ENCODE peak calls at places on chromosome 16, in nine cellular contexts. One of them, this sample, is unnamed.

GRCh38 chr16:31083081-31083480 is 5.7 kb downstream of the PRSS53 start:
- DNase-seq in stimulated activated CD8-positive, alpha-beta memory T cell treated with anti-CD3 and anti-CD28 coated beads, Interleukin-4, amount 100 ng/mL, for 4 hours: no peak
- DNase-seq in activated CD8-positive, alpha-beta memory T cell treated with anti-CD3 and anti-CD28 coated beads for 1 hour: no peak
- DNase-seq in naive B cell: no peak
- DNase-seq in testis: peak; percentile 80
- DNase-seq in sigmoid colon: peak; percentile 62
- DNase-seq in anterior cingulate cortex: no peak
- DNase-seq in fibroblast of pulmonary artery: no peak
- DNase-seq in AG10803: no peak
- DNase-seq in this sample: no peak

GRCh38 chr16:84278968-84279367 is 15.7 kb upstream of the WFDC1 start:
- DNase-seq in stimulated activated CD8-positive, alpha-beta memory T cell treated with anti-CD3 and anti-CD28 coated beads, Interleukin-4, amount 100 ng/mL, for 4 hours: no peak
- DNase-seq in activated CD8-positive, alpha-beta memory T cell treated with anti-CD3 and anti-CD28 coated beads for 1 hour: no peak
- DNase-seq in naive B cell: no peak
- DNase-seq in testis: no peak
- DNase-seq in sigmoid colon: no peak
- DNase-seq in anterior cingulate cortex: peak; percentile 42
- DNase-seq in fibroblast of pulmonary artery: no peak
- DNase-seq in AG10803: no peak
- DNase-seq in this sample: peak; percentile 27

GRCh38 chr16:31273187-31273586 is 13.4 kb downstream of the ITGAM start:
- DNase-seq in stimulated activated CD8-positive, alpha-beta memory T cell treated with anti-CD3 and anti-CD28 coated beads, Interleukin-4, amount 100 ng/mL, for 4 hours: no peak
- DNase-seq in activated CD8-positive, alpha-beta memory T cell treated with anti-CD3 and anti-CD28 coated beads for 1 hour: no peak
- DNase-seq in naive B cell: no peak
- DNase-seq in testis: no peak
- DNase-seq in sigmoid colon: no peak
- DNase-seq in anterior cingulate cortex: no peak
- DNase-seq in fibroblast of pulmonary artery: no peak
- DNase-seq in AG10803: no peak
- DNase-seq in this sample: no peak

GRCh38 chr16:83247767-83248372 is 559.9 kb upstream of the HSBP1 start:
- DNase-seq in stimulated activated CD8-positive, alpha-beta memory T cell treated with anti-CD3 and anti-CD28 coated beads, Interleukin-4, amount 100 ng/mL, for 4 hours: no peak
- DNase-seq in activated CD8-positive, alpha-beta memory T cell treated with anti-CD3 and anti-CD28 coated beads for 1 hour: no peak
- DNase-seq in naive B cell: no peak
- DNase-seq in testis: no peak
- DNase-seq in sigmoid colon: no peak
- DNase-seq in anterior cingulate cortex: no peak
- DNase-seq in fibroblast of pulmonary artery: no peak
- DNase-seq in AG10803: no peak
- DNase-seq in this sample: no peak

GRCh38 chr16:78665373-78665772 is 565.9 kb downstream of the WWOX start:
- DNase-seq in stimulated activated CD8-positive, alpha-beta memory T cell treated with anti-CD3 and anti-CD28 coated beads, Interleukin-4, amount 100 ng/mL, for 4 hours: no peak
- DNase-seq in activated CD8-positive, alpha-beta memory T cell treated with anti-CD3 and anti-CD28 coated beads for 1 hour: no peak
- DNase-seq in naive B cell: no peak
- DNase-seq in testis: no peak
- DNase-seq in sigmoid colon: no peak
- DNase-seq in anterior cingulate cortex: no peak
- DNase-seq in fibroblast of pulmonary artery: no peak
- DNase-seq in AG10803: peak; percentile 27
- DNase-seq in this sample: no peak

GRCh38 chr16:4323071-4323844 is 7.4 kb downstream of the GLIS2 start:
- DNase-seq in stimulated activated CD8-positive, alpha-beta memory T cell treated with anti-CD3 and anti-CD28 coated beads, Interleukin-4, amount 100 ng/mL, for 4 hours: no peak
- DNase-seq in activated CD8-positive, alpha-beta memory T cell treated with anti-CD3 and anti-CD28 coated beads for 1 hour: no peak
- DNase-seq in naive B cell: no peak
- DNase-seq in testis: no peak
- DNase-seq in sigmoid colon: peak; percentile 63
- DNase-seq in anterior cingulate cortex: no peak
- DNase-seq in fibroblast of pulmonary artery: no peak
- DNase-seq in AG10803: no peak
- DNase-seq in this sample: peak; percentile 77

GRCh38 chr16:83037884-83038283 is 411.1 kb downstream of the CDH13 start:
- DNase-seq in stimulated activated CD8-positive, alpha-beta memory T cell treated with anti-CD3 and anti-CD28 coated beads, Interleukin-4, amount 100 ng/mL, for 4 hours: no peak
- DNase-seq in activated CD8-positive, alpha-beta memory T cell treated with anti-CD3 and anti-CD28 coated beads for 1 hour: no peak
- DNase-seq in naive B cell: no peak
- DNase-seq in testis: no peak
- DNase-seq in sigmoid colon: no peak
- DNase-seq in anterior cingulate cortex: no peak
- DNase-seq in fibroblast of pulmonary artery: no peak
- DNase-seq in AG10803: no peak
- DNase-seq in this sample: no peak

GRCh38 chr16:78194948-78195347 is 95.5 kb downstream of the WWOX start:
- DNase-seq in stimulated activated CD8-positive, alpha-beta memory T cell treated with anti-CD3 and anti-CD28 coated beads, Interleukin-4, amount 100 ng/mL, for 4 hours: no peak
- DNase-seq in activated CD8-positive, alpha-beta memory T cell treated with anti-CD3 and anti-CD28 coated beads for 1 hour: no peak
- DNase-seq in naive B cell: no peak
- DNase-seq in testis: no peak
- DNase-seq in sigmoid colon: no peak
- DNase-seq in anterior cingulate cortex: no peak
- DNase-seq in fibroblast of pulmonary artery: no peak
- DNase-seq in AG10803: no peak
- DNase-seq in this sample: no peak

GRCh38 chr16:9503251-9503986 is 412.0 kb downstream of the HAPSTR1 start:
- DNase-seq in stimulated activated CD8-positive, alpha-beta memory T cell treated with anti-CD3 and anti-CD28 coated beads, Interleukin-4, amount 100 ng/mL, for 4 hours: no peak
- DNase-seq in activated CD8-positive, alpha-beta memory T cell treated with anti-CD3 and anti-CD28 coated beads for 1 hour: no peak
- DNase-seq in naive B cell: no peak
- DNase-seq in testis: no peak
- DNase-seq in sigmoid colon: no peak
- DNase-seq in anterior cingulate cortex: no peak
- DNase-seq in fibroblast of pulmonary artery: no peak
- DNase-seq in AG10803: no peak
- DNase-seq in this sample: no peak

GRCh38 chr16:6195966-6196365 is 1098.4 kb upstream of the EEF2KMT start:
- DNase-seq in stimulated activated CD8-positive, alpha-beta memory T cell treated with anti-CD3 and anti-CD28 coated beads, Interleukin-4, amount 100 ng/mL, for 4 hours: no peak
- DNase-seq in activated CD8-positive, alpha-beta memory T cell treated with anti-CD3 and anti-CD28 coated beads for 1 hour: no peak
- DNase-seq in naive B cell: no peak
- DNase-seq in testis: no peak
- DNase-seq in sigmoid colon: no peak
- DNase-seq in anterior cingulate cortex: no peak
- DNase-seq in fibroblast of pulmonary artery: no peak
- DNase-seq in AG10803: no peak
- DNase-seq in this sample: no peak

GRCh38 chr16:77680496-77680895 is 41.8 kb upstream of the NUDT7 start:
- DNase-seq in stimulated activated CD8-positive, alpha-beta memory T cell treated with anti-CD3 and anti-CD28 coated beads, Interleukin-4, amount 100 ng/mL, for 4 hours: no peak
- DNase-seq in activated CD8-positive, alpha-beta memory T cell treated with anti-CD3 and anti-CD28 coated beads for 1 hour: no peak
- DNase-seq in naive B cell: no peak
- DNase-seq in testis: no peak
- DNase-seq in sigmoid colon: no peak
- DNase-seq in anterior cingulate cortex: no peak
- DNase-seq in fibroblast of pulmonary artery: no peak
- DNase-seq in AG10803: no peak
- DNase-seq in this sample: no peak

GRCh38 chr16:18069683-18070082 is 266.9 kb downstream of the NPIPA8 start:
- DNase-seq in stimulated activated CD8-positive, alpha-beta memory T cell treated with anti-CD3 and anti-CD28 coated beads, Interleukin-4, amount 100 ng/mL, for 4 hours: no peak
- DNase-seq in activated CD8-positive, alpha-beta memory T cell treated with anti-CD3 and anti-CD28 coated beads for 1 hour: no peak
- DNase-seq in naive B cell: no peak
- DNase-seq in testis: no peak
- DNase-seq in sigmoid colon: no peak
- DNase-seq in anterior cingulate cortex: no peak
- DNase-seq in fibroblast of pulmonary artery: no peak
- DNase-seq in AG10803: no peak
- DNase-seq in this sample: no peak

GRCh38 chr16:50744911-50745310 is 3.0 kb downstream of the CYLD start:
- DNase-seq in stimulated activated CD8-positive, alpha-beta memory T cell treated with anti-CD3 and anti-CD28 coated beads, Interleukin-4, amount 100 ng/mL, for 4 hours: no peak
- DNase-seq in activated CD8-positive, alpha-beta memory T cell treated with anti-CD3 and anti-CD28 coated beads for 1 hour: no peak
- DNase-seq in naive B cell: no peak
- DNase-seq in testis: no peak
- DNase-seq in sigmoid colon: no peak
- DNase-seq in anterior cingulate cortex: no peak
- DNase-seq in fibroblast of pulmonary artery: no peak
- DNase-seq in AG10803: no peak
- DNase-seq in this sample: no peak

GRCh38 chr16:3193221-3194212 is 5.5 kb downstream of the OR1F1 start:
- DNase-seq in stimulated activated CD8-positive, alpha-beta memory T cell treated with anti-CD3 and anti-CD28 coated beads, Interleukin-4, amount 100 ng/mL, for 4 hours: no peak
- DNase-seq in activated CD8-positive, alpha-beta memory T cell treated with anti-CD3 and anti-CD28 coated beads for 1 hour: no peak
- DNase-seq in naive B cell: no peak
- DNase-seq in testis: no peak
- DNase-seq in sigmoid colon: no peak
- DNase-seq in anterior cingulate cortex: no peak
- DNase-seq in fibroblast of pulmonary artery: no peak
- DNase-seq in AG10803: no peak
- DNase-seq in this sample: no peak

GRCh38 chr16:23847938-23848337 is 12.2 kb downstream of the PRKCB start:
- DNase-seq in stimulated activated CD8-positive, alpha-beta memory T cell treated with anti-CD3 and anti-CD28 coated beads, Interleukin-4, amount 100 ng/mL, for 4 hours: no peak
- DNase-seq in activated CD8-positive, alpha-beta memory T cell treated with anti-CD3 and anti-CD28 coated beads for 1 hour: no peak
- DNase-seq in naive B cell: peak; percentile 31
- DNase-seq in testis: no peak
- DNase-seq in sigmoid colon: no peak
- DNase-seq in anterior cingulate cortex: no peak
- DNase-seq in fibroblast of pulmonary artery: no peak
- DNase-seq in AG10803: no peak
- DNase-seq in this sample: no peak

GRCh38 chr16:1527836-1528811 is 5.3 kb upstream of the TMEM204 start:
- DNase-seq in stimulated activated CD8-positive, alpha-beta memory T cell treated with anti-CD3 and anti-CD28 coated beads, Interleukin-4, amount 100 ng/mL, for 4 hours: no peak
- DNase-seq in activated CD8-positive, alpha-beta memory T cell treated with anti-CD3 and anti-CD28 coated beads for 1 hour: no peak
- DNase-seq in naive B cell: no peak
- DNase-seq in testis: peak; percentile 68
- DNase-seq in sigmoid colon: no peak
- DNase-seq in anterior cingulate cortex: no peak
- DNase-seq in fibroblast of pulmonary artery: peak; percentile 44
- DNase-seq in AG10803: peak; percentile 31
- DNase-seq in this sample: no peak

GRCh38 chr16:17125671-17126070 is 345.1 kb downstream of the XYLT1 start:
- DNase-seq in stimulated activated CD8-positive, alpha-beta memory T cell treated with anti-CD3 and anti-CD28 coated beads, Interleukin-4, amount 100 ng/mL, for 4 hours: no peak
- DNase-seq in activated CD8-positive, alpha-beta memory T cell treated with anti-CD3 and anti-CD28 coated beads for 1 hour: no peak
- DNase-seq in naive B cell: no peak
- DNase-seq in testis: no peak
- DNase-seq in sigmoid colon: no peak
- DNase-seq in anterior cingulate cortex: no peak
- DNase-seq in fibroblast of pulmonary artery: no peak
- DNase-seq in AG10803: peak; percentile 31
- DNase-seq in this sample: no peak

GRCh38 chr16:58196898-58197313 is 1.0 kb downstream of the CSNK2A2 start:
- DNase-seq in stimulated activated CD8-positive, alpha-beta memory T cell treated with anti-CD3 and anti-CD28 coated beads, Interleukin-4, amount 100 ng/mL, for 4 hours: no peak
- DNase-seq in activated CD8-positive, alpha-beta memory T cell treated with anti-CD3 and anti-CD28 coated beads for 1 hour: no peak
- DNase-seq in naive B cell: no peak
- DNase-seq in testis: no peak
- DNase-seq in sigmoid colon: no peak
- DNase-seq in anterior cingulate cortex: no peak
- DNase-seq in fibroblast of pulmonary artery: peak; percentile 35
- DNase-seq in AG10803: peak; percentile 29
- DNase-seq in this sample: peak; percentile 29

GRCh38 chr16:88531931-88532433 is 38.2 kb upstream of the ZC3H18 start:
- DNase-seq in stimulated activated CD8-positive, alpha-beta memory T cell treated with anti-CD3 and anti-CD28 coated beads, Interleukin-4, amount 100 ng/mL, for 4 hours: no peak
- DNase-seq in activated CD8-positive, alpha-beta memory T cell treated with anti-CD3 and anti-CD28 coated beads for 1 hour: no peak
- DNase-seq in naive B cell: no peak
- DNase-seq in testis: no peak
- DNase-seq in sigmoid colon: no peak
- DNase-seq in anterior cingulate cortex: no peak
- DNase-seq in fibroblast of pulmonary artery: no peak
- DNase-seq in AG10803: no peak
- DNase-seq in this sample: no peak

GRCh38 chr16:9199312-9199711 is 107.9 kb downstream of the HAPSTR1 start:
- DNase-seq in stimulated activated CD8-positive, alpha-beta memory T cell treated with anti-CD3 and anti-CD28 coated beads, Interleukin-4, amount 100 ng/mL, for 4 hours: no peak
- DNase-seq in activated CD8-positive, alpha-beta memory T cell treated with anti-CD3 and anti-CD28 coated beads for 1 hour: no peak
- DNase-seq in naive B cell: no peak
- DNase-seq in testis: no peak
- DNase-seq in sigmoid colon: no peak
- DNase-seq in anterior cingulate cortex: no peak
- DNase-seq in fibroblast of pulmonary artery: no peak
- DNase-seq in AG10803: no peak
- DNase-seq in this sample: no peak

GRCh38 chr16:30095166-30096078 is 591 bp downstream of the YPEL3 start:
- DNase-seq in stimulated activated CD8-positive, alpha-beta memory T cell treated with anti-CD3 and anti-CD28 coated beads, Interleukin-4, amount 100 ng/mL, for 4 hours: no peak
- DNase-seq in activated CD8-positive, alpha-beta memory T cell treated with anti-CD3 and anti-CD28 coated beads for 1 hour: no peak
- DNase-seq in naive B cell: no peak
- DNase-seq in testis: no peak
- DNase-seq in sigmoid colon: no peak
- DNase-seq in anterior cingulate cortex: no peak
- DNase-seq in fibroblast of pulmonary artery: no peak
- DNase-seq in AG10803: no peak
- DNase-seq in this sample: peak; percentile 54

GRCh38 chr16:79165541-79165940 is 435.0 kb downstream of the MAF start:
- DNase-seq in stimulated activated CD8-positive, alpha-beta memory T cell treated with anti-CD3 and anti-CD28 coated beads, Interleukin-4, amount 100 ng/mL, for 4 hours: no peak
- DNase-seq in activated CD8-positive, alpha-beta memory T cell treated with anti-CD3 and anti-CD28 coated beads for 1 hour: no peak
- DNase-seq in naive B cell: no peak
- DNase-seq in testis: peak; percentile 23
- DNase-seq in sigmoid colon: no peak
- DNase-seq in anterior cingulate cortex: no peak
- DNase-seq in fibroblast of pulmonary artery: no peak
- DNase-seq in AG10803: no peak
- DNase-seq in this sample: no peak

GRCh38 chr16:75479421-75479990 is 15.0 kb upstream of the TMEM170A start:
- DNase-seq in stimulated activated CD8-positive, alpha-beta memory T cell treated with anti-CD3 and anti-CD28 coated beads, Interleukin-4, amount 100 ng/mL, for 4 hours: no peak
- DNase-seq in activated CD8-positive, alpha-beta memory T cell treated with anti-CD3 and anti-CD28 coated beads for 1 hour: no peak
- DNase-seq in naive B cell: no peak
- DNase-seq in testis: no peak
- DNase-seq in sigmoid colon: no peak
- DNase-seq in anterior cingulate cortex: no peak
- DNase-seq in fibroblast of pulmonary artery: no peak
- DNase-seq in AG10803: no peak
- DNase-seq in this sample: no peak

GRCh38 chr16:72549878-72550277 is 377.9 kb upstream of the PMFBP1 start:
- DNase-seq in stimulated activated CD8-positive, alpha-beta memory T cell treated with anti-CD3 and anti-CD28 coated beads, Interleukin-4, amount 100 ng/mL, for 4 hours: no peak
- DNase-seq in activated CD8-positive, alpha-beta memory T cell treated with anti-CD3 and anti-CD28 coated beads for 1 hour: no peak
- DNase-seq in naive B cell: no peak
- DNase-seq in testis: no peak
- DNase-seq in sigmoid colon: no peak
- DNase-seq in anterior cingulate cortex: no peak
- DNase-seq in fibroblast of pulmonary artery: no peak
- DNase-seq in AG10803: no peak
- DNase-seq in this sample: no peak

GRCh38 chr16:29926675-29927522 is 873 bp upstream of the KCTD13 start:
- DNase-seq in stimulated activated CD8-positive, alpha-beta memory T cell treated with anti-CD3 and anti-CD28 coated beads, Interleukin-4, amount 100 ng/mL, for 4 hours: no peak
- DNase-seq in activated CD8-positive, alpha-beta memory T cell treated with anti-CD3 and anti-CD28 coated beads for 1 hour: no peak
- DNase-seq in naive B cell: no peak
- DNase-seq in testis: peak; percentile 40
- DNase-seq in sigmoid colon: peak; percentile 73
- DNase-seq in anterior cingulate cortex: no peak
- DNase-seq in fibroblast of pulmonary artery: no peak
- DNase-seq in AG10803: peak; percentile 34
- DNase-seq in this sample: peak; percentile 51

GRCh38 chr16:12868169-12868568 is 33.2 kb upstream of the SHISA9 start:
- DNase-seq in stimulated activated CD8-positive, alpha-beta memory T cell treated with anti-CD3 and anti-CD28 coated beads, Interleukin-4, amount 100 ng/mL, for 4 hours: no peak
- DNase-seq in activated CD8-positive, alpha-beta memory T cell treated with anti-CD3 and anti-CD28 coated beads for 1 hour: no peak
- DNase-seq in naive B cell: no peak
- DNase-seq in testis: no peak
- DNase-seq in sigmoid colon: no peak
- DNase-seq in anterior cingulate cortex: no peak
- DNase-seq in fibroblast of pulmonary artery: no peak
- DNase-seq in AG10803: no peak
- DNase-seq in this sample: no peak

GRCh38 chr16:69942099-69942491 is 9.0 kb upstream of the CLEC18A start:
- DNase-seq in stimulated activated CD8-positive, alpha-beta memory T cell treated with anti-CD3 and anti-CD28 coated beads, Interleukin-4, amount 100 ng/mL, for 4 hours: no peak
- DNase-seq in activated CD8-positive, alpha-beta memory T cell treated with anti-CD3 and anti-CD28 coated beads for 1 hour: no peak
- DNase-seq in naive B cell: no peak
- DNase-seq in testis: peak; percentile 3
- DNase-seq in sigmoid colon: no peak
- DNase-seq in anterior cingulate cortex: no peak
- DNase-seq in fibroblast of pulmonary artery: no peak
- DNase-seq in AG10803: no peak
- DNase-seq in this sample: no peak

This sample was measured in frontal cortex.